ENCODE peak calls at places on chromosomes 11 and 22, in eight cellular contexts. G is fibroblast of the aortic adventitia; P is central memory CD4-positive, alpha-beta T cell; M is stimulated activated CD8-positive, alpha-beta memory T cell treated with anti-CD3 and anti-CD28 coated beads, Interleukin-15, amount 100 ng/mL, for 24 hours; H is nephron progenitor cell; A is activated CD4-positive, alpha-beta memory T cell treated with anti-CD3 and anti-CD28 coated beads for 36 hours; X is WTC11; B is NCI-H2081. V is an unnamed sample.
A peak's percentile ranks its signal among the peaks of the same experiment; 100 is the strongest.

GRCh38 chr22:40560551-40560950 is 76.0 kb downstream of the MRTFA start:
- DNase-seq in G (peak; percentile 42), P (no peak), M (no peak), H (no peak), A (peak; percentile 47), X (no peak), B (no peak), V (no peak)

GRCh38 chr11:6734616-6735015 is 37.2 kb downstream of the OR2AG2 start:
- DNase-seq in G (no peak), P (no peak), M (no peak), H (no peak), A (peak; percentile 32), X (no peak), B (no peak), V (no peak)

GRCh38 chr11:79371152-79371551 is 69.7 kb downstream of the TENM4 start:
- DNase-seq in G (no peak), P (no peak), M (no peak), H (no peak), A (no peak), X (no peak), B (no peak), V (no peak)

GRCh38 chr11:45106006-45106405 is 40.4 kb upstream of the PRDM11 start:
- DNase-seq in G (no peak), P (no peak), M (no peak), H (no peak), A (peak; percentile 3), X (no peak), B (no peak), V (no peak)

GRCh38 chr22:19057999-19058491 is 64.2 kb downstream of the DGCR2 start:
- DNase-seq in G (no peak), P (no peak), M (no peak), H (no peak), A (peak; percentile 5), X (no peak), B (no peak), V (no peak)

GRCh38 chr11:66950113-66950535 is 8.1 kb downstream of the PC start:
- DNase-seq in G (peak; percentile 60), P (no peak), M (no peak), H (peak; percentile 28), A (peak; percentile 74), X (peak; percentile 27), B (peak; percentile 7), V (no peak)

GRCh38 chr22:38305481-38306448 is 11.5 kb downstream of the CSNK1E start:
- DNase-seq in G (peak; percentile 72), P (peak; percentile 27), M (no peak), H (peak; percentile 20), A (peak; percentile 73), X (peak; percentile 75), B (peak; percentile 81), V (no peak)

GRCh38 chr22:17064498-17065100 is 20.2 kb upstream of the IL17RA start:
- DNase-seq in G (no peak), P (no peak), M (no peak), H (no peak), A (no peak), X (no peak), B (no peak), V (no peak)

GRCh38 chr11:86625981-86626380 is 46.4 kb downstream of the ME3 start:
- DNase-seq in G (peak; percentile 64), P (no peak), M (no peak), H (no peak), A (no peak), X (no peak), B (no peak), V (no peak)

GRCh38 chr11:116853461-116854073 is 16.1 kb upstream of the APOA1 start:
- DNase-seq in G (peak; percentile 83), P (peak; percentile 86), M (no peak), H (no peak), A (peak; percentile 78), X (no peak), B (peak; percentile 34), V (peak; percentile 69)

GRCh38 chr11:110896358-110896757 is 184.1 kb upstream of the ARHGAP20 start:
- DNase-seq in G (peak; percentile 86), P (no peak), M (no peak), H (no peak), A (no peak), X (no peak), B (no peak), V (no peak)

GRCh38 chr11:117836077-117836960 is 11.8 kb upstream of the FXYD2 start:
- DNase-seq in G (no peak), P (no peak), M (no peak), H (no peak), A (no peak), X (no peak), B (no peak), V (peak; percentile 9)

GRCh38 chr22:33706100-33706499 is 214.2 kb downstream of the LARGE1 start:
- DNase-seq in G (no peak), P (no peak), M (no peak), H (no peak), A (no peak), X (peak; percentile 19), B (no peak), V (no peak)

GRCh38 chr22:31917227-31917921 is 27.0 kb upstream of the YWHAH start:
- DNase-seq in G (no peak), P (no peak), M (no peak), H (no peak), A (peak; percentile 42), X (no peak), B (no peak), V (no peak)

GRCh38 chr11:65522640-65523322 is 2.1 kb upstream of the SCYL1 start:
- DNase-seq in G (no peak), P (peak; percentile 39), M (no peak), H (no peak), A (peak; percentile 48), X (no peak), B (no peak), V (no peak)

GRCh38 chr22:37639070-37639760 is at the start of gene SH3BP1:
- DNase-seq in G (no peak), P (peak; percentile 54), M (no peak), H (peak; percentile 85), A (peak; percentile 72), X (peak; percentile 81), B (peak; percentile 44), V (no peak)

GRCh38 chr22:29555065-29555644 is 1.6 kb upstream of the THOC5 start:
- DNase-seq in G (peak; percentile 6), P (no peak), M (no peak), H (no peak), A (no peak), X (no peak), B (no peak), V (peak; percentile 19)

GRCh38 chr11:110921742-110922200 is 209.5 kb upstream of the ARHGAP20 start:
- DNase-seq in G (peak; percentile 93), P (no peak), M (no peak), H (no peak), A (no peak), X (peak; percentile 13), B (no peak), V (no peak)

GRCh38 chr11:57751676-57752253 is at the start of gene BTBD18:
- DNase-seq in G (peak; percentile 71), P (no peak), M (no peak), H (no peak), A (no peak), X (peak; percentile 32), B (peak; percentile 5), V (no peak)

GRCh38 chr11:8282621-8283509 is 19.2 kb upstream of the LMO1 start:
- DNase-seq in G (no peak), P (no peak), M (no peak), H (peak; percentile 56), A (peak; percentile 3), X (peak; percentile 47), B (no peak), V (no peak)

GRCh38 chr22:25774575-25775026 is 32.6 kb downstream of the MYO18B start:
- DNase-seq in G (no peak), P (no peak), M (no peak), H (peak; percentile 74), A (no peak), X (peak; percentile 80), B (peak; percentile 9), V (no peak)

GRCh38 chr11:22792497-22792896 is 37.1 kb downstream of the SVIP start:
- DNase-seq in G (peak; percentile 82), P (no peak), M (no peak), H (no peak), A (no peak), X (no peak), B (peak; percentile 1), V (peak; percentile 19)

GRCh38 chr22:30277547-30278344 is 11.1 kb upstream of the OSM start:
- DNase-seq in G (peak; percentile 94), P (no peak), M (no peak), H (no peak), A (no peak), X (no peak), B (no peak), V (no peak)

GRCh38 chr11:62755086-62755615 is 1.2 kb upstream of the ZBTB3 start:
- DNase-seq in G (no peak), P (no peak), M (no peak), H (no peak), A (no peak), X (no peak), B (no peak), V (no peak)

GRCh38 chr11:20595101-20595500 is 4.3 kb upstream of the SLC6A5 start:
- DNase-seq in G (no peak), P (no peak), M (no peak), H (no peak), A (no peak), X (no peak), B (no peak), V (no peak)

GRCh38 chr11:60852639-60853468 is 2.9 kb downstream of the PTGDR2 start:
- DNase-seq in G (no peak), P (no peak), M (no peak), H (no peak), A (no peak), X (peak; percentile 51), B (no peak), V (no peak)

GRCh38 chr11:95068549-95068948 is 1.8 kb downstream of the SRSF8 start:
- DNase-seq in G (peak; percentile 95), P (peak; percentile 84), M (no peak), H (peak; percentile 41), A (peak; percentile 85), X (no peak), B (peak; percentile 95), V (peak; percentile 90)

GRCh38 chr11:47352556-47352955 is at the start of gene MYBPC3:
- DNase-seq in G (no peak), P (no peak), M (no peak), H (no peak), A (no peak), X (no peak), B (no peak), V (no peak)

GRCh38 chr11:67267188-67268035 is 1.1 kb downstream of the GRK2 start:
- DNase-seq in G (no peak), P (peak; percentile 49), M (no peak), H (no peak), A (peak; percentile 55), X (no peak), B (peak; percentile 23), V (no peak)

V was measured in mucosa of gallbladder.